ENCODE peak calls at places on chromosomes 3 and 15, in five cellular contexts. O, G, M, W and P are unnamed samples.

GRCh38 chr15:91589360-91589759 is 264.1 kb upstream of the SLCO3A1 start:
- DNase-seq in W (no peak), G (no peak), O (no peak), M (no peak), P (no peak)

GRCh38 chr15:25175033-25175788 is 220.4 kb downstream of the SNRPN start:
- DNase-seq in O (no peak), G (peak), M (no peak), W (peak), P (no peak)

GRCh38 chr3:6449099-6449498 is 411.8 kb upstream of the GRM7 start:
- DNase-seq in O (no peak), W (no peak), G (no peak), M (peak), P (no peak)

GRCh38 chr15:62779041-62779810 is 263.3 kb upstream of the TPM1 start:
- DNase-seq in O (no peak), G (no peak), W (no peak), M (peak), P (no peak)

GRCh38 chr15:52796228-52796521 is 6.0 kb upstream of the ONECUT1 start:
- DNase-seq in O (no peak), M (no peak), G (peak), W (no peak), P (no peak)

GRCh38 chr3:136196064-136196400 is at the start of gene MSL2:
- DNase-seq in O (no peak), W (no peak), M (no peak), G (no peak), P (no peak)

GRCh38 chr3:146589899-146590508 is 15.1 kb downstream of the PLSCR5 start:
- DNase-seq in O (no peak), W (no peak), G (no peak), M (peak), P (peak)

GRCh38 chr3:37064747-37065146 is 71.4 kb downstream of the MLH1 start:
- DNase-seq in G (no peak), O (no peak), M (no peak), W (no peak), P (no peak)

GRCh38 chr15:35289029-35289617 is 204.0 kb upstream of the NANOGP8 start:
- DNase-seq in O (no peak), M (peak), W (no peak), G (no peak), P (peak)

GRCh38 chr3:193372783-193373182 is 5.8 kb downstream of the ATP13A5 start:
- DNase-seq in G (no peak), O (no peak), M (no peak), W (no peak), P (no peak)

GRCh38 chr3:25973111-25973510 is 183.2 kb downstream of the OXSM start:
- DNase-seq in M (no peak), G (no peak), O (no peak), W (no peak), P (no peak)

GRCh38 chr15:92069308-92070244 is 216.1 kb downstream of the SLCO3A1 start:
- DNase-seq in M (peak), G (no peak), O (no peak), W (no peak), P (no peak)

GRCh38 chr15:22788004-22788403 is 1.6 kb downstream of the NIPA1 start:
- DNase-seq in O (no peak), G (no peak), W (no peak), M (no peak), P (no peak)
- H3K4me3 ChIP-seq in O (no peak), G (peak), W (no peak), M (no peak), P (no peak)

GRCh38 chr15:74958320-74958907 is 1.8 kb upstream of the RPP25 start:
- DNase-seq in O (no peak), W (peak), M (no peak), G (peak), P (no peak)
- H3K4me3 ChIP-seq in O (peak), W (no peak), M (peak), G (peak), P (no peak)

GRCh38 chr3:111998661-111999641 is at the start of gene TAGLN3:
- DNase-seq in G (peak), M (no peak), W (no peak), O (no peak), P (no peak)
- H3K4me3 ChIP-seq in G (peak), M (peak), W (peak), O (peak), P (no peak)

GRCh38 chr3:155495387-155495786 is 201.9 kb upstream of the STRIT1 start:
- DNase-seq in W (no peak), M (no peak), O (no peak), G (no peak), P (no peak)
- H3K4me3 ChIP-seq in W (no peak), M (no peak), O (no peak), G (no peak), P (no peak)

GRCh38 chr15:65384895-65385867 is 7.4 kb upstream of the IGDCC3 start:
- DNase-seq in G (peak), M (peak), W (peak), O (peak), P (peak)
- H3K4me3 ChIP-seq in G (no peak), M (no peak), W (peak), O (peak), P (peak)

GRCh38 chr15:72227720-72228119 is 3.3 kb downstream of the PKM start:
- DNase-seq in M (no peak), W (no peak), G (no peak), O (no peak), P (no peak)
- H3K4me3 ChIP-seq in M (peak), W (no peak), G (peak), O (no peak), P (peak)

GRCh38 chr3:113555138-113555537 is 22.8 kb downstream of the SIDT1 start:
- DNase-seq in G (no peak), M (no peak), W (no peak), O (no peak), P (no peak)

GRCh38 chr3:113560265-113560664 is 27.9 kb downstream of the SIDT1 start:
- DNase-seq in W (no peak), M (no peak), G (no peak), O (no peak), P (no peak)

GRCh38 chr3:113559011-113559410 is 26.7 kb downstream of the SIDT1 start:
- DNase-seq in G (no peak), M (no peak), W (no peak), O (no peak), P (no peak)

GRCh38 chr3:113556556-113557335 is 24.4 kb downstream of the SIDT1 start:
- DNase-seq in O (no peak), G (no peak), M (no peak), W (peak), P (no peak)

GRCh38 chr3:113557374-113557773 is 25.0 kb downstream of the SIDT1 start:
- DNase-seq in W (peak), O (no peak), G (peak), M (peak), P (no peak)
- H3K4me3 ChIP-seq in W (no peak), O (no peak), G (no peak), M (no peak), P (no peak)

GRCh38 chr3:15795563-15796308 is 2.0 kb downstream of the ANKRD28 start:
- DNase-seq in M (peak), G (no peak), W (no peak), O (no peak), P (no peak)
- H3K4me3 ChIP-seq in M (peak), G (no peak), W (no peak), O (peak), P (peak)